ENCODE peak calls at places on chromosomes 11 and 22, in ten cellular contexts. L is GM23248, R is colonic mucosa, N is mammary epithelial cell, D is fibroblast of lung, J is coronary artery, H is IMR-90, E is uterus, B is ascending aorta, F is hepatocyte. X is an unnamed sample.

GRCh38 chr22:48536691-48537591 is 1290.7 kb downstream of the BRD1 start:
- DNase-seq in L (peak; percentile 9), R (no peak), N (no peak), D (peak; percentile 20), J (no peak), H (no peak), E (no peak), B (no peak), F (no peak), X (no peak)

GRCh38 chr11:132402056-132402684 is 1031.8 kb downstream of the NTM start:
- DNase-seq in L (peak; percentile 73), R (no peak), N (peak; percentile 39), D (peak; percentile 59), J (no peak), H (peak; percentile 51), E (no peak), B (no peak), F (peak; percentile 65), X (no peak)

GRCh38 chr11:14904745-14905103 is 12.7 kb upstream of the CYP2R1 start:
- DNase-seq in L (peak; percentile 74), R (peak; percentile 91), N (no peak), D (peak; percentile 52), J (peak; percentile 77), H (peak; percentile 25), E (peak; percentile 63), B (no peak), F (peak; percentile 68), X (no peak)

GRCh38 chr11:65132988-65133700 is 1.2 kb downstream of the SYVN1 start:
- DNase-seq in L (peak; percentile 51), R (peak; percentile 94), N (peak; percentile 67), D (no peak), J (peak; percentile 70), H (no peak), E (peak; percentile 32), B (no peak), F (peak; percentile 85), X (peak; percentile 65)

GRCh38 chr22:39800790-39801540 is 92.6 kb downstream of the ENTHD1 start:
- DNase-seq in L (no peak), R (no peak), N (no peak), D (no peak), J (no peak), H (no peak), E (no peak), B (no peak), F (peak; percentile 16), X (no peak)

GRCh38 chr11:19218801-19219460 is 17.1 kb upstream of the CSRP3 start:
- DNase-seq in L (no peak), R (no peak), N (no peak), D (peak; percentile 14), J (no peak), H (no peak), E (no peak), B (no peak), F (no peak), X (no peak)

GRCh38 chr11:63012450-63013238 is 3.0 kb downstream of the SLC22A8 start:
- DNase-seq in L (no peak), R (no peak), N (no peak), D (no peak), J (no peak), H (no peak), E (no peak), B (no peak), F (peak; percentile 68), X (no peak)

GRCh38 chr11:114270531-114271270 is 25.5 kb upstream of the NNMT start:
- DNase-seq in L (no peak), R (no peak), N (no peak), D (no peak), J (peak; percentile 53), H (no peak), E (no peak), B (no peak), F (no peak), X (no peak)

GRCh38 chr22:30423296-30423958 is 2.1 kb upstream of the MTFP1 start:
- DNase-seq in L (peak; percentile 81), R (no peak), N (peak; percentile 80), D (no peak), J (no peak), H (no peak), E (no peak), B (peak; percentile 29), F (peak; percentile 69), X (no peak)

GRCh38 chr11:117906710-117907109 is 22.5 kb downstream of the TMPRSS13 start:
- DNase-seq in L (no peak), R (no peak), N (no peak), D (no peak), J (peak; percentile 11), H (no peak), E (no peak), B (no peak), F (no peak), X (no peak)

GRCh38 chr11:70669871-70670683 is 271.7 kb downstream of the CTTN start:
- DNase-seq in L (no peak), R (no peak), N (no peak), D (no peak), J (no peak), H (no peak), E (no peak), B (no peak), F (no peak), X (no peak)

GRCh38 chr11:64911689-64912088 is 5.3 kb downstream of the ATG2A start:
- DNase-seq in L (no peak), R (no peak), N (no peak), D (no peak), J (no peak), H (no peak), E (no peak), B (no peak), F (no peak), X (no peak)

GRCh38 chr11:75238595-75239245 is 1.9 kb upstream of the TPBGL start:
- DNase-seq in L (no peak), R (no peak), N (no peak), D (no peak), J (peak; percentile 22), H (no peak), E (no peak), B (no peak), F (no peak), X (no peak)

GRCh38 chr11:27248430-27249207 is 114.4 kb downstream of the CCDC34 start:
- DNase-seq in L (peak; percentile 23), R (no peak), N (no peak), D (peak; percentile 50), J (no peak), H (no peak), E (no peak), B (no peak), F (no peak), X (no peak)

GRCh38 chr22:45664136-45664646 is 7.4 kb upstream of the ATXN10 start:
- DNase-seq in L (no peak), R (no peak), N (no peak), D (no peak), J (no peak), H (no peak), E (no peak), B (no peak), F (no peak), X (peak; percentile 67)
- H3K4me3 ChIP-seq in L (no peak overlapping the region), R (no peak overlapping the region), N (no peak overlapping the region), D (no peak overlapping the region), J (no peak overlapping the region), H (no peak overlapping the region), E (no peak overlapping the region), B (no peak overlapping the region), F (no peak overlapping the region), X (no peak overlapping the region)

GRCh38 chr22:37274380-37274862 is 7.9 kb upstream of the CYTH4 start:
- DNase-seq in L (no peak), R (peak; percentile 36), N (no peak), D (no peak), J (no peak), H (no peak), E (no peak), B (peak; percentile 47), F (no peak), X (no peak)

GRCh38 chr22:37270928-37271650 is 11.2 kb upstream of the CYTH4 start:
- DNase-seq in L (peak; percentile 54), R (no peak), N (no peak), D (peak; percentile 72), J (no peak), H (peak; percentile 50), E (no peak), B (no peak), F (no peak), X (no peak)

GRCh38 chr22:37273846-37274225 is 8.5 kb upstream of the CYTH4 start:
- DNase-seq in L (no peak), R (no peak), N (no peak), D (no peak), J (no peak), H (no peak), E (no peak), B (no peak), F (no peak), X (no peak)

GRCh38 chr22:37275134-37275533 is 7.2 kb upstream of the CYTH4 start:
- DNase-seq in L (no peak), R (no peak), N (no peak), D (no peak), J (no peak), H (no peak), E (no peak), B (no peak), F (no peak), X (no peak)

GRCh38 chr22:37273126-37273845 is 9.0 kb upstream of the CYTH4 start:
- DNase-seq in L (peak; percentile 82), R (no peak), N (peak; percentile 33), D (peak; percentile 88), J (no peak), H (peak; percentile 79), E (no peak), B (no peak), F (no peak), X (peak; percentile 39)
- H3K27ac ChIP-seq in L (no peak overlapping the region), R (no peak overlapping the region), N (no peak overlapping the region), D (no peak overlapping the region), J (peak overlapping the region; percentile 68), H (peak overlapping the region; percentile 64), E (no peak overlapping the region), B (no peak overlapping the region), F (no peak overlapping the region), X (peak overlapping the region; percentile 40)

DNA sequence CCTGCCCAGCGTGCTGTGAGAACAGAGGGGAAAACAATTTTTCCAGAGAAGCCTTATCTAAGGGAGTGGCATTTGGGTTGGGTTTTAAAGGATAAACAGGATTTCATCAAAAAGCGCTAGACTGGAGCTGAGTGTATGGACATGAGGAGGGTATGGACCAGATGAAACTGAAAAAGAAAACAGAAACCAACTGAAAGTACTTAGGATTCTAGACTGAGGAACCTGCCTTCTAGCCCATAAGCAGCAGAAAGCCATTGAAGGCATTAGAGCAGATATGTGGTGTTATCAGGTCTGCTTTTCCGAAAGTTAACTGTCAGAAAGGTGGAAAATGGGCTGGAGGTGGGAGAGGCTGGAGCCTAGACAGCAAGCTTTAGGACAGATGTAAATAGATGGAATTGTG is 340.0 kb upstream of the MPPED2 start:
- DNase-seq in L (no peak), R (no peak), N (no peak), D (no peak), J (no peak), H (no peak), E (no peak), B (no peak), F (no peak), X (no peak)
- H3K4me3 ChIP-seq in L (no peak overlapping the region), R (no peak overlapping the region), N (no peak overlapping the region), D (no peak overlapping the region), J (no peak overlapping the region), H (no peak overlapping the region), E (no peak overlapping the region), B (no peak overlapping the region), F (no peak overlapping the region), X (no peak overlapping the region)

GRCh38 chr11:103736986-103737622 is 299.3 kb upstream of the DDI1 start:
- DNase-seq in L (no peak), R (no peak), N (no peak), D (no peak), J (no peak), H (no peak), E (no peak), B (no peak), F (no peak), X (no peak)
- H3K27ac ChIP-seq in L (no peak overlapping the region), R (no peak overlapping the region), N (no peak overlapping the region), D (no peak overlapping the region), J (no peak overlapping the region), H (no peak overlapping the region), E (no peak overlapping the region), B (peak overlapping the region; percentile 33), F (no peak overlapping the region), X (no peak overlapping the region)